ENCODE peak calls at places on chromosomes 3 and 15, in ten cellular contexts. One of them, this sample, is unnamed.

GRCh38 chr3:67437090-67437489 is 217.3 kb downstream of the SUCLG2 start:
- DNase-seq in amniotic stem cell: no peak
- DNase-seq in activated CD8-positive, alpha-beta T cell treated with anti-CD3 and anti-CD28 coated beads for 36 hours: no peak
- DNase-seq in T-helper 1 cell: no peak
- DNase-seq in fibroblast of gingiva: no peak
- DNase-seq in nucleus accumbens: no peak
- DNase-seq in endothelial cell: no peak
- DNase-seq in central memory CD4-positive, alpha-beta T cell: no peak
- DNase-seq in Right ventricle myocardium inferior: no peak
- DNase-seq in fibroblast of villous mesenchyme: peak
- DNase-seq in this sample: no peak

GRCh38 chr15:49103002-49103401 is 52.4 kb downstream of the COPS2 start:
- DNase-seq in amniotic stem cell: peak
- DNase-seq in activated CD8-positive, alpha-beta T cell treated with anti-CD3 and anti-CD28 coated beads for 36 hours: no peak
- DNase-seq in T-helper 1 cell: no peak
- DNase-seq in fibroblast of gingiva: no peak
- DNase-seq in nucleus accumbens: no peak
- DNase-seq in endothelial cell: no peak
- DNase-seq in central memory CD4-positive, alpha-beta T cell: no peak
- DNase-seq in Right ventricle myocardium inferior: no peak
- DNase-seq in fibroblast of villous mesenchyme: peak
- DNase-seq in this sample: no peak

GRCh38 chr15:47652853-47653243 is 64.5 kb upstream of the SEMA6D start:
- DNase-seq in amniotic stem cell: no peak
- DNase-seq in activated CD8-positive, alpha-beta T cell treated with anti-CD3 and anti-CD28 coated beads for 36 hours: no peak
- DNase-seq in T-helper 1 cell: no peak
- DNase-seq in fibroblast of gingiva: no peak
- DNase-seq in nucleus accumbens: no peak
- DNase-seq in endothelial cell: no peak
- DNase-seq in central memory CD4-positive, alpha-beta T cell: no peak
- DNase-seq in Right ventricle myocardium inferior: no peak
- DNase-seq in fibroblast of villous mesenchyme: no peak
- DNase-seq in this sample: no peak

GRCh38 chr3:62688050-62688449 is 187.2 kb downstream of the CADPS start:
- DNase-seq in amniotic stem cell: no peak
- DNase-seq in activated CD8-positive, alpha-beta T cell treated with anti-CD3 and anti-CD28 coated beads for 36 hours: no peak
- DNase-seq in T-helper 1 cell: no peak
- DNase-seq in fibroblast of gingiva: peak
- DNase-seq in nucleus accumbens: no peak
- DNase-seq in endothelial cell: no peak
- DNase-seq in central memory CD4-positive, alpha-beta T cell: no peak
- DNase-seq in Right ventricle myocardium inferior: no peak
- DNase-seq in fibroblast of villous mesenchyme: no peak
- DNase-seq in this sample: no peak

GRCh38 chr3:21256932-21257331 is 494.1 kb downstream of the ZNF385D start:
- DNase-seq in amniotic stem cell: no peak
- DNase-seq in activated CD8-positive, alpha-beta T cell treated with anti-CD3 and anti-CD28 coated beads for 36 hours: no peak
- DNase-seq in T-helper 1 cell: no peak
- DNase-seq in fibroblast of gingiva: no peak
- DNase-seq in nucleus accumbens: no peak
- DNase-seq in endothelial cell: no peak
- DNase-seq in central memory CD4-positive, alpha-beta T cell: no peak
- DNase-seq in Right ventricle myocardium inferior: no peak
- DNase-seq in fibroblast of villous mesenchyme: no peak
- DNase-seq in this sample: no peak

GRCh38 chr3:149179225-149179624 is 42.4 kb downstream of the CP start:
- DNase-seq in amniotic stem cell: no peak
- DNase-seq in activated CD8-positive, alpha-beta T cell treated with anti-CD3 and anti-CD28 coated beads for 36 hours: no peak
- DNase-seq in T-helper 1 cell: no peak
- DNase-seq in fibroblast of gingiva: peak
- DNase-seq in nucleus accumbens: no peak
- DNase-seq in endothelial cell: no peak
- DNase-seq in central memory CD4-positive, alpha-beta T cell: no peak
- DNase-seq in Right ventricle myocardium inferior: no peak
- DNase-seq in fibroblast of villous mesenchyme: peak
- DNase-seq in this sample: peak

GRCh38 chr3:136804813-136805212 is 14.1 kb upstream of the SLC35G2 start:
- DNase-seq in amniotic stem cell: no peak
- DNase-seq in activated CD8-positive, alpha-beta T cell treated with anti-CD3 and anti-CD28 coated beads for 36 hours: no peak
- DNase-seq in T-helper 1 cell: no peak
- DNase-seq in fibroblast of gingiva: no peak
- DNase-seq in nucleus accumbens: no peak
- DNase-seq in endothelial cell: no peak
- DNase-seq in central memory CD4-positive, alpha-beta T cell: no peak
- DNase-seq in Right ventricle myocardium inferior: no peak
- DNase-seq in fibroblast of villous mesenchyme: no peak
- DNase-seq in this sample: no peak

GRCh38 chr15:75720787-75721461 is 8.3 kb upstream of the CSPG4 start:
- DNase-seq in amniotic stem cell: no peak
- DNase-seq in activated CD8-positive, alpha-beta T cell treated with anti-CD3 and anti-CD28 coated beads for 36 hours: peak
- DNase-seq in T-helper 1 cell: no peak
- DNase-seq in fibroblast of gingiva: no peak
- DNase-seq in nucleus accumbens: no peak
- DNase-seq in endothelial cell: no peak
- DNase-seq in central memory CD4-positive, alpha-beta T cell: no peak
- DNase-seq in Right ventricle myocardium inferior: peak
- DNase-seq in fibroblast of villous mesenchyme: no peak
- DNase-seq in this sample: peak

GRCh38 chr3:135538123-135538522 is 427.4 kb upstream of the PPP2R3A start:
- DNase-seq in amniotic stem cell: no peak
- DNase-seq in activated CD8-positive, alpha-beta T cell treated with anti-CD3 and anti-CD28 coated beads for 36 hours: no peak
- DNase-seq in T-helper 1 cell: no peak
- DNase-seq in fibroblast of gingiva: no peak
- DNase-seq in nucleus accumbens: no peak
- DNase-seq in endothelial cell: no peak
- DNase-seq in central memory CD4-positive, alpha-beta T cell: no peak
- DNase-seq in Right ventricle myocardium inferior: no peak
- DNase-seq in fibroblast of villous mesenchyme: no peak
- DNase-seq in this sample: no peak

GRCh38 chr15:42070276-42070965 is 23.9 kb downstream of the PLA2G4D start:
- DNase-seq in amniotic stem cell: no peak
- DNase-seq in activated CD8-positive, alpha-beta T cell treated with anti-CD3 and anti-CD28 coated beads for 36 hours: no peak
- DNase-seq in T-helper 1 cell: no peak
- DNase-seq in fibroblast of gingiva: no peak
- DNase-seq in nucleus accumbens: no peak
- DNase-seq in endothelial cell: no peak
- DNase-seq in central memory CD4-positive, alpha-beta T cell: no peak
- DNase-seq in Right ventricle myocardium inferior: no peak
- DNase-seq in fibroblast of villous mesenchyme: no peak
- DNase-seq in this sample: no peak

GRCh38 chr15:52738311-52738710 is 51.8 kb downstream of the ONECUT1 start:
- DNase-seq in amniotic stem cell: no peak
- DNase-seq in activated CD8-positive, alpha-beta T cell treated with anti-CD3 and anti-CD28 coated beads for 36 hours: no peak
- DNase-seq in T-helper 1 cell: no peak
- DNase-seq in fibroblast of gingiva: peak
- DNase-seq in nucleus accumbens: no peak
- DNase-seq in endothelial cell: no peak
- DNase-seq in central memory CD4-positive, alpha-beta T cell: no peak
- DNase-seq in Right ventricle myocardium inferior: no peak
- DNase-seq in fibroblast of villous mesenchyme: no peak
- DNase-seq in this sample: no peak

GRCh38 chr3:187198490-187198889 is 1.2 kb downstream of the RTP1 start:
- DNase-seq in amniotic stem cell: no peak
- DNase-seq in activated CD8-positive, alpha-beta T cell treated with anti-CD3 and anti-CD28 coated beads for 36 hours: no peak
- DNase-seq in T-helper 1 cell: no peak
- DNase-seq in fibroblast of gingiva: no peak
- DNase-seq in nucleus accumbens: no peak
- DNase-seq in endothelial cell: no peak
- DNase-seq in central memory CD4-positive, alpha-beta T cell: no peak
- DNase-seq in Right ventricle myocardium inferior: no peak
- DNase-seq in fibroblast of villous mesenchyme: no peak
- DNase-seq in this sample: no peak

GRCh38 chr15:79412010-79412409 is 20.1 kb upstream of the MINAR1 start:
- DNase-seq in amniotic stem cell: no peak
- DNase-seq in activated CD8-positive, alpha-beta T cell treated with anti-CD3 and anti-CD28 coated beads for 36 hours: no peak
- DNase-seq in T-helper 1 cell: no peak
- DNase-seq in fibroblast of gingiva: no peak
- DNase-seq in nucleus accumbens: no peak
- DNase-seq in endothelial cell: no peak
- DNase-seq in central memory CD4-positive, alpha-beta T cell: no peak
- DNase-seq in Right ventricle myocardium inferior: no peak
- DNase-seq in fibroblast of villous mesenchyme: no peak
- DNase-seq in this sample: no peak

GRCh38 chr15:56723787-56724186 is 9.5 kb downstream of the ZNF280D start:
- DNase-seq in amniotic stem cell: no peak
- DNase-seq in activated CD8-positive, alpha-beta T cell treated with anti-CD3 and anti-CD28 coated beads for 36 hours: no peak
- DNase-seq in T-helper 1 cell: no peak
- DNase-seq in fibroblast of gingiva: no peak
- DNase-seq in nucleus accumbens: no peak
- DNase-seq in endothelial cell: no peak
- DNase-seq in central memory CD4-positive, alpha-beta T cell: no peak
- DNase-seq in Right ventricle myocardium inferior: no peak
- DNase-seq in fibroblast of villous mesenchyme: peak
- DNase-seq in this sample: no peak